ENCODE peak calls at places on chromosomes 11 and 22, in five cellular contexts. Y is A549, K is ovary, I is Peyer's patch, Q is left ventricle myocardium inferior. N is an unnamed sample.

GRCh38 chr22:43293661-43294392 is 49.3 kb downstream of the SCUBE1 start:
- DNase-seq in Q (no peak), Y (peak; percentile 73), I (peak; percentile 87), K (peak; percentile 84), N (no peak)

GRCh38 chr22:44574581-44575343 is 76.7 kb upstream of the RTL6 start:
- DNase-seq in Y (no peak), Q (no peak), K (peak; percentile 5), I (peak; percentile 22), N (no peak)

GRCh38 chr22:44685384-44686056 is 16.5 kb upstream of the PRR5 start:
- DNase-seq in Q (no peak), K (no peak), I (peak; percentile 85), Y (peak; percentile 53), N (no peak)

GRCh38 chr11:14300661-14301304 is 58.2 kb downstream of the RRAS2 start:
- DNase-seq in Q (no peak), K (peak; percentile 31), Y (peak; percentile 75), I (peak; percentile 78), N (peak; percentile 75)

GRCh38 chr11:65781152-65781961 is 581 bp upstream of the AP5B1 start:
- DNase-seq in Y (no peak), Q (no peak), K (peak; percentile 44), I (peak; percentile 59), N (peak; percentile 74)

GRCh38 chr11:33347490-33348125 is 90.4 kb downstream of the HIPK3 start:
- DNase-seq in Q (no peak), Y (no peak), K (no peak), I (no peak), N (no peak)

GRCh38 chr11:106482920-106483761 is 405.7 kb downstream of the AASDHPPT start:
- DNase-seq in Q (no peak), Y (no peak), I (no peak), K (peak; percentile 15), N (no peak)

GRCh38 chr11:110289472-110289871 is 6.9 kb downstream of the RDX start:
- DNase-seq in K (no peak), Y (no peak), Q (no peak), I (no peak), N (no peak)

GRCh38 chr11:67177399-67178281 is 58.6 kb downstream of the KDM2A start:
- DNase-seq in Y (no peak), K (no peak), I (no peak), Q (no peak), N (no peak)

GRCh38 chr22:23182289-23183106 is 2.2 kb downstream of the BCR start:
- DNase-seq in K (no peak), Q (no peak), Y (no peak), I (no peak), N (no peak)

GRCh38 chr11:2673871-2674471 is 25.8 kb downstream of the KCNQ1OT1 start:
- DNase-seq in Y (no peak), Q (no peak), I (peak; percentile 27), K (peak; percentile 66), N (peak; percentile 38)

GRCh38 chr11:61897387-61898246 is 6.3 kb upstream of the FADS3 start:
- DNase-seq in Q (peak; percentile 69), K (peak; percentile 74), I (peak; percentile 88), Y (peak; percentile 72), N (no peak)

GRCh38 chr11:59145534-59145933 is 2.9 kb downstream of the FAM111A start:
- DNase-seq in Y (no peak), K (no peak), Q (no peak), I (no peak), N (no peak)

GRCh38 chr22:22201925-22202343 is 42.7 kb upstream of the VPREB1 start:
- DNase-seq in I (no peak), K (no peak), Q (no peak), Y (no peak), N (no peak)

GRCh38 chr11:117232911-117233409 is 489 bp downstream of the RNF214 start:
- DNase-seq in K (no peak), I (no peak), Q (no peak), Y (no peak), N (peak; percentile 79)

GRCh38 chr11:44860967-44861828 is 89.5 kb downstream of the TP53I11 start:
- DNase-seq in K (no peak), Y (no peak), Q (no peak), I (no peak), N (no peak)

GRCh38 chr22:44668190-44668885 is 33.7 kb upstream of the PRR5 start:
- DNase-seq in K (no peak), Q (no peak), Y (no peak), I (no peak), N (no peak)

GRCh38 chr11:116263020-116263419 is 509.8 kb downstream of the BUD13 start:
- DNase-seq in K (no peak), Q (no peak), Y (no peak), I (no peak), N (no peak)

GRCh38 chr11:125951731-125952130 is 5.9 kb downstream of the VSIG10L2 start:
- DNase-seq in Q (no peak), Y (no peak), I (no peak), K (peak; percentile 39), N (no peak)

GRCh38 chr22:30192427-30192826 is 54.1 kb downstream of the LIF start:
- DNase-seq in Q (no peak), Y (no peak), I (no peak), K (no peak), N (no peak)

GRCh38 chr11:26276798-26277424 is 55.0 kb upstream of the ANO3 start:
- DNase-seq in K (no peak), Y (peak; percentile 62), I (peak; percentile 82), Q (peak; percentile 20), N (no peak)

GRCh38 chr11:75212463-75212862 is 28.1 kb upstream of the TPBGL start:
- DNase-seq in Y (no peak), K (no peak), I (no peak), Q (no peak), N (no peak)

GRCh38 chr22:43501951-43502874 is 90.4 kb downstream of the MPPED1 start:
- DNase-seq in K (no peak), Y (no peak), I (no peak), Q (no peak), N (no peak)

GRCh38 chr11:128195057-128195751 is 392.2 kb downstream of the ETS1 start:
- DNase-seq in Y (no peak), K (no peak), Q (no peak), I (peak; percentile 77), N (no peak)

GRCh38 chr11:120773501-120774031 is 250.3 kb upstream of the TBCEL start:
- DNase-seq in Q (no peak), Y (no peak), K (no peak), I (no peak), N (no peak)

GRCh38 chr11:94473177-94473799 is 20.4 kb downstream of the MRE11 start:
- DNase-seq in K (no peak), Y (no peak), I (no peak), Q (no peak), N (no peak)

GRCh38 chr11:94219771-94220170 is 84.6 kb upstream of the IZUMO1R start:
- DNase-seq in I (no peak), Q (no peak), K (no peak), Y (no peak), N (no peak)

GRCh38 chr22:38696606-38697005 is 4.1 kb downstream of the JOSD1 start:
- DNase-seq in Q (no peak), K (no peak), I (peak; percentile 62), Y (peak; percentile 61), N (no peak)
- H3K4me3 ChIP-seq in Q (peak overlapping the region; percentile 85), K (no peak overlapping the region), I (peak overlapping the region; percentile 68), Y (no peak overlapping the region), N (peak overlapping the region; percentile 98)

DNA sequence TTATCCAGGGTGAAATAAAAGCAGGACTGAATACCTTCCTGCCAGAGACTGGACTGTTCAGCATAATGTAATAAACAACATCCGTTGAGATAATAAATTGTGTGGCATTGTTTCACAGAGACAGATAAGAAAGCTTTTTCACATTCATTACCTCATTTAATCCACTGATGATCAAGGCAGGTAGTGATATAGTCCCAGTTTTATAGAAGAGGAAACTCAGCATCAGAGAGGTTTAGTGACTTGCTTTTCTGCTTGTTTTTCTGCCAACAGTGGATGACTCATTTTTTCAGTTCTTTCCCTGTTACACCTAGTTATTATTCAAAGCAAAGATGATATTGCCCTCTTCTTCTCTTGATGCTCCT is 4.0 kb downstream of the MYO18B start:
- DNase-seq in Q (no peak), Y (no peak), K (no peak), I (no peak), N (no peak)
- H3K27ac ChIP-seq in Q (peak overlapping the region; percentile 74), Y (peak overlapping the region; percentile 41), K (no peak overlapping the region), I (no peak overlapping the region), N (peak overlapping the region; percentile 92)

DNA sequence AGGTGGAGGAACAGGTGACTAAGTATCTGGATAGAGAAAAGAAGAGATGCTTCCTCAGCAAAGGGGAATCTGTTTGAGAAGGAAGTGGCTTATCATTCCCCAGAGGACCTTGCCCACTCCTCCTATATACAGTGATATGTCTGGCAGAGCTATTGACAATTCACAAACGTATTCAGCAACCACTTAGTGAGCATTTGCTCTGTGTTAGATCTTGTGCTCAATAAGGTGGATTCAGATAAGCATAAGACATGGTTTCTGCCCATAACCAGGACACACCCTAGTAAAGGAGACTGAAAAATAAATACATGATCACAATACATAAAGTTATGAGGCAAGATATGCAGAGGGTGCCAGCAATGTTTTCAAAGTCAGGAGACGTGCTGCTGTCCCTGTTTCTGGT is 1.4 kb downstream of the TMEM9B start:
- DNase-seq in K (no peak), I (no peak), Q (no peak), Y (no peak), N (no peak)
- H3K4me3 ChIP-seq in K (no peak overlapping the region), I (peak overlapping the region; percentile 90), Q (peak overlapping the region; percentile 85), Y (peak overlapping the region; percentile 78), N (peak overlapping the region; percentile 95)

DNA sequence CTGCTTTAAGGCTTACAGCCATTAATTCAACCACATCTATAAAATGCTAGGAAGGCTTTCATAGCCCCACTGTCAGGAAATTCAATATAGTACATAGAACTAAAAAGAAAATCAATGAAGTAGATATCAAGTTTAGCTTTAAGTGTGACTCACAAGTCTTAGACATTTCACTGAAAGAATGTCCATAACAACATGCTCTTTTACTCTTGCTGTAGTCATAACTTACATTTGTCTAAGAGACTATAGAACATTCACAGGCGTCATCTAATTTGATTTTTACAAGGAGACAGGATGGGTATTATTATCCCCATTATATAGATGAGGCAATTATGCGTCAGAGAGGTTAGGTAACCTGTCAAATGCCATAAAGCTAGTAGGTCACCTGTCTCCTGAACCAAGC is 37.0 kb downstream of the BDNF start:
- DNase-seq in I (no peak), Y (no peak), K (no peak), Q (no peak), N (no peak)
- H3K27ac ChIP-seq in I (no peak overlapping the region), Y (no peak overlapping the region), K (no peak overlapping the region), Q (no peak overlapping the region), N (no peak overlapping the region)

DNA sequence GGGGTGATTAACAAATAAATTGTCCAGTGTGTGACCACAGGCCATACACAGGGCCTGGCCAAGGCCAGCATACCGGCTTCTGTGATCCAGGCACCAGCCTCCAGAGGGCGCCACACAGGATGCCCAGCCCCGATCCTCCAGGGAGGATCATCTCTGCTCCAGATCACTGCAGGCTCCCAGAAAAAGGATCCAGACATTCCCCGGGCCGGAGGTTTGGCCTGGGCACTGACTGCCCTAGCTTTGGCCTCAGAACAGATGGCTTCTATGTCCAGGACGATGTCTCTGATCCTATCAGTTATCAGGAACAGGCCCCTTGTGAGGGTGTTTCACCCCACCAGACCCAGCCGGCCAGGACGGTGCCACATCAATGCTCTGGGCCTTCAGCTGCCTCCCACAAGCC is 74.5 kb upstream of the LMO1 start:
- DNase-seq in I (peak; percentile 68), Y (peak; percentile 40), Q (peak; percentile 43), K (no peak), N (no peak)
- H3K4me3 ChIP-seq in I (no peak overlapping the region), Y (no peak overlapping the region), Q (no peak overlapping the region), K (no peak overlapping the region), N (no peak overlapping the region)

N was measured in coronary artery.